ENCODE peak calls at places on chromosomes 7 and 10, in eight cellular contexts. K is ovary, E is gastrocnemius medialis, Q is adrenal gland, W is heart left ventricle, I is IMR-90, O is sigmoid colon, A is Peyer's patch. G is an unnamed sample.

GRCh38 chr10:126350216-126350992 is 37.9 kb downstream of the ADAM12 start:
- DNase-seq in W (no peak), E (no peak), K (no peak), I (peak; percentile 90), A (no peak), O (no peak), Q (no peak), G (no peak)

GRCh38 chr10:54284526-54285193 is 516.4 kb downstream of the PCDH15 start:
- DNase-seq in O (no peak), I (no peak), A (no peak), Q (no peak), W (no peak), E (no peak), K (no peak), G (no peak)

GRCh38 chr7:136925556-136925955 is 57.1 kb downstream of the CHRM2 start:
- DNase-seq in O (no peak), I (peak; percentile 57), Q (no peak), A (no peak), E (no peak), K (no peak), W (no peak), G (no peak)

GRCh38 chr7:26293569-26294308 is 2.1 kb downstream of the SNX10 start:
- DNase-seq in W (no peak), A (no peak), K (no peak), O (no peak), I (no peak), E (no peak), Q (no peak), G (no peak)

GRCh38 chr10:126935263-126935946 is 30.2 kb downstream of the DOCK1 start:
- DNase-seq in K (no peak), Q (no peak), W (no peak), A (no peak), E (no peak), I (peak; percentile 34), O (no peak), G (no peak)

GRCh38 chr10:5761220-5761619 is 52.0 kb downstream of the GDI2 start:
- DNase-seq in I (no peak), Q (no peak), E (no peak), W (no peak), O (no peak), A (no peak), K (no peak), G (no peak)

GRCh38 chr7:85564861-85565630 is 378.2 kb upstream of the SEMA3D start:
- DNase-seq in A (no peak), W (no peak), K (no peak), I (peak; percentile 12), E (no peak), Q (no peak), O (no peak), G (no peak)

GRCh38 chr10:83075395-83076072 is 1063.8 kb upstream of the GHITM start:
- DNase-seq in I (no peak), E (no peak), O (no peak), A (no peak), Q (no peak), W (no peak), K (no peak), G (no peak)

GRCh38 chr7:33100770-33101169 is 8.4 kb downstream of the RP9 start:
- DNase-seq in I (no peak), E (no peak), Q (no peak), W (no peak), A (no peak), O (no peak), K (no peak), G (no peak)

GRCh38 chr7:151794508-151795167 is 82.3 kb downstream of the PRKAG2 start:
- DNase-seq in W (peak; percentile 54), K (no peak), Q (no peak), O (peak; percentile 62), I (peak; percentile 10), E (peak; percentile 67), A (peak; percentile 29), G (no peak)

GRCh38 chr10:117533507-117534281 is 8.9 kb upstream of the EMX2 start:
- DNase-seq in A (no peak), K (no peak), O (peak; percentile 28), Q (no peak), I (no peak), E (no peak), W (no peak), G (no peak)

GRCh38 chr10:29598861-29599311 is 35.9 kb downstream of the SVIL start:
- DNase-seq in E (no peak), A (no peak), Q (peak; percentile 70), I (peak; percentile 71), K (no peak), W (no peak), O (no peak), G (no peak)

GRCh38 chr10:122142652-122143237 is 128.4 kb upstream of the BTBD16 start:
- DNase-seq in Q (no peak), K (no peak), A (no peak), I (no peak), E (no peak), O (no peak), W (no peak), G (peak; percentile 43)

GRCh38 chr10:110273474-110273873 is 31.2 kb downstream of the SMNDC1 start:
- DNase-seq in E (peak; percentile 38), W (no peak), A (no peak), K (peak; percentile 44), I (peak; percentile 90), Q (peak; percentile 73), O (peak; percentile 95), G (peak; percentile 74)

GRCh38 chr7:112420236-112420945 is 29.9 kb upstream of the IFRD1 start:
- DNase-seq in E (no peak), A (no peak), I (peak; percentile 6), Q (no peak), W (no peak), O (no peak), K (no peak), G (no peak)

GRCh38 chr10:69318997-69319727 is 40.9 kb downstream of the HK1 start:
- DNase-seq in K (peak; percentile 76), W (peak; percentile 91), I (peak; percentile 53), O (peak; percentile 92), Q (peak; percentile 80), E (peak; percentile 79), A (peak; percentile 74), G (peak; percentile 84)

GRCh38 chr10:69319911-69320316 is 41.6 kb downstream of the HK1 start:
- DNase-seq in K (no peak), A (no peak), I (no peak), E (no peak), O (no peak), W (no peak), Q (no peak), G (no peak)

GRCh38 chr10:69316313-69317059 is 38.2 kb downstream of the HK1 start:
- DNase-seq in O (no peak), E (no peak), Q (peak; percentile 88), I (peak; percentile 46), W (no peak), K (no peak), A (no peak), G (no peak)

GRCh38 chr10:69317175-69318086 is 39.1 kb downstream of the HK1 start:
- DNase-seq in W (no peak), A (no peak), Q (no peak), E (no peak), K (no peak), I (no peak), O (no peak), G (no peak)

GRCh38 chr10:69318087-69318996 is 40.0 kb downstream of the HK1 start:
- DNase-seq in O (peak; percentile 96), K (peak; percentile 84), W (peak; percentile 96), E (peak; percentile 88), A (peak; percentile 94), Q (peak; percentile 87), I (peak; percentile 77), G (peak; percentile 93)
- TF ChIP-seq POLR2A in O (peak; percentile 77), K (peak; percentile 57), W (peak; percentile 48), E (peak; percentile 99), A (peak; percentile 77), Q (peak; percentile 74), I (peak; percentile 8), G (peak; percentile 46)

GRCh38 chr7:5348134-5349004 is 65.6 kb downstream of the SLC29A4 start:
- DNase-seq in I (no peak), E (no peak), A (no peak), Q (no peak), K (no peak), W (no peak), O (no peak), G (no peak)
- TF ChIP-seq CTCF in I (no peak), E (no peak), A (no peak), Q (no peak), K (no peak), W (no peak), O (no peak), G (no peak)

DNA sequence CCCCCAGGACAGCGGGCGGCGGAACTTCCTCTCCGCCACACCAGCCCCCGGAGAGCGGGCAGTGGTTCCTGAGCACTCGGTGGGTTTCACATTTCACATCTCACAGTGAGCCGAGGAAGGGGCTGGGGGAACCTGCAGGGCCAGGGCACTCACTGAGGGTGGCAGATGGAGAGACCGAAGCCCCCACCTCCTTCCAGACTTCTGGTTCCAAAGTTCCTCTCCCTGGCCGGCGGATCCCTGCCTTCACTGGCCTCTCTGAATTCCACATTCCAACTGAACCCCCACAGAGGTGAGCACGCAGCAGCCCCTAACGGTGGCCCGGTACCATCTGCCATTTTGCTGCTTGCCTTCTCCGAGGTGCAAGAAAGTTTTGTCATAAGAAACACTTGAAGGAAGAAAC is 461.0 kb downstream of the PTPRN2 start:
- DNase-seq in W (no peak), E (no peak), I (no peak), K (no peak), O (peak; percentile 40), Q (no peak), A (no peak), G (no peak)
- H3K9me3 ChIP-seq in W (no peaks in the 10 kb centered on the region), E (no peaks in the 10 kb centered on the region), I (peaks cover 56% of the 10 kb centered on the region), K (no peaks in the 10 kb centered on the region), O (no peaks in the 10 kb centered on the region), Q (no peaks in the 10 kb centered on the region), A (no peaks in the 10 kb centered on the region), G (peaks cover 7% of the 10 kb centered on the region)

GRCh38 chr7:157689269-157690057 is 352.7 kb downstream of the DNAJB6 start:
- DNase-seq in I (no peak), Q (no peak), A (peak; percentile 34), E (no peak), K (peak; percentile 12), O (no peak), W (no peak), G (peak; percentile 16)

GRCh38 chr7:157690833-157691382 is 354.1 kb downstream of the DNAJB6 start:
- DNase-seq in O (peak; percentile 85), W (no peak), Q (peak; percentile 64), E (peak; percentile 30), I (no peak), A (peak; percentile 57), K (peak; percentile 50), G (peak; percentile 48)

GRCh38 chr7:157688439-157689268 is 351.9 kb downstream of the DNAJB6 start:
- DNase-seq in A (peak; percentile 45), W (no peak), K (peak; percentile 8), I (no peak), Q (no peak), E (no peak), O (no peak), G (no peak)

GRCh38 chr7:157691521-157692155 is 354.8 kb downstream of the DNAJB6 start:
- DNase-seq in Q (no peak), K (peak; percentile 22), W (no peak), O (peak; percentile 58), I (no peak), E (no peak), A (peak; percentile 44), G (no peak)

GRCh38 chr7:157690058-157690832 is 353.4 kb downstream of the DNAJB6 start:
- DNase-seq in E (no peak), Q (no peak), O (no peak), A (peak; percentile 44), I (no peak), W (no peak), K (no peak), G (no peak)
- TF ChIP-seq POLR2A in E (no peak), Q (no peak), O (no peak), A (no peak), I (no peak), W (no peak), K (no peak), G (no peak)

G was measured in stomach.